ENCODE peak calls at places on chromosome 3, in seven cellular contexts. X, S, U, Z, V, F and R are unnamed samples.

GRCh38 chr3:126932188-126932931 is 50.6 kb upstream of the PLXNA1 start:
- DNase-seq in X (no peak), S (no peak), U (no peak), Z (no peak), V (no peak), F (peak), R (no peak)

GRCh38 chr3:146133436-146133835 is 27.5 kb downstream of the PLOD2 start:
- DNase-seq in X (no peak), S (no peak), U (no peak), Z (no peak), V (no peak), F (no peak), R (no peak)

GRCh38 chr3:65130782-65131181 is 443.0 kb upstream of the ADAMTS9 start:
- DNase-seq in X (no peak), S (no peak), U (no peak), Z (no peak), V (no peak), F (no peak), R (no peak)

GRCh38 chr3:18445421-18446066 is 20.4 kb upstream of the SATB1 start:
- DNase-seq in X (peak), S (no peak), U (peak), Z (peak), V (no peak), F (no peak), R (no peak)

GRCh38 chr3:37086918-37087317 is 87.5 kb downstream of the LRRFIP2 start:
- DNase-seq in X (no peak), S (no peak), U (no peak), Z (no peak), V (no peak), F (no peak), R (no peak)

GRCh38 chr3:18424862-18425640 is at the start of gene SATB1:
- DNase-seq in X (peak), S (peak), U (peak), Z (peak), V (peak), F (peak), R (no peak)

GRCh38 chr3:30664449-30664848 is 58.0 kb downstream of the TGFBR2 start:
- DNase-seq in X (no peak), S (no peak), U (no peak), Z (no peak), V (no peak), F (no peak), R (no peak)

GRCh38 chr3:139292933-139293664 is 50.7 kb upstream of the MRPS22 start:
- DNase-seq in X (no peak), S (no peak), U (no peak), Z (no peak), V (no peak), F (no peak), R (no peak)

GRCh38 chr3:144114767-144115166 is 143.1 kb downstream of the DIPK2A start:
- DNase-seq in X (no peak), S (no peak), U (no peak), Z (no peak), V (no peak), F (no peak), R (no peak)

GRCh38 chr3:74351213-74351612 is 263.2 kb downstream of the CNTN3 start:
- DNase-seq in X (no peak), S (no peak), U (no peak), Z (no peak), V (no peak), F (no peak), R (no peak)

GRCh38 chr3:183148056-183148455 is 14.5 kb downstream of the LAMP3 start:
- DNase-seq in X (no peak), S (no peak), U (no peak), Z (no peak), V (no peak), F (peak), R (no peak)

GRCh38 chr3:179272385-179272784 is 21.5 kb upstream of the KCNMB3 start:
- DNase-seq in X (no peak), S (no peak), U (no peak), Z (no peak), V (no peak), F (peak), R (no peak)

GRCh38 chr3:183984749-183985729 is 32.6 kb downstream of the ABCC5 start:
- DNase-seq in X (no peak), S (peak), U (no peak), Z (no peak), V (no peak), F (no peak), R (no peak)

GRCh38 chr3:191882289-191882688 is 421.3 kb downstream of the PYDC2 start:
- DNase-seq in X (no peak), S (peak), U (no peak), Z (no peak), V (no peak), F (peak), R (no peak)

GRCh38 chr3:183006396-183007002 is 26.2 kb upstream of the DCUN1D1 start:
- DNase-seq in X (no peak), S (peak), U (no peak), Z (no peak), V (no peak), F (no peak), R (no peak)

GRCh38 chr3:30693470-30694120 is 87.2 kb downstream of the TGFBR2 start:
- DNase-seq in X (peak), S (peak), U (no peak), Z (peak), V (peak), F (peak), R (peak)

GRCh38 chr3:83513677-83514076 is 1445.1 kb upstream of the CADM2 start:
- DNase-seq in X (no peak), S (peak), U (no peak), Z (no peak), V (no peak), F (no peak), R (no peak)

GRCh38 chr3:52484680-52485461 is 10.3 kb upstream of the STAB1 start:
- DNase-seq in X (no peak), S (no peak), U (no peak), Z (no peak), V (no peak), F (no peak), R (no peak)

GRCh38 chr3:134407247-134407640 is 33.0 kb upstream of the AMOTL2 start:
- DNase-seq in X (no peak), S (no peak), U (no peak), Z (no peak), V (no peak), F (peak), R (no peak)

GRCh38 chr3:15055019-15055557 is 10.0 kb downstream of the MRPS25 start:
- DNase-seq in X (no peak), S (no peak), U (no peak), Z (no peak), V (no peak), F (peak), R (no peak)

GRCh38 chr3:16146015-16146730 is 28.3 kb upstream of the GALNT15 start:
- DNase-seq in X (no peak), S (no peak), U (no peak), Z (no peak), V (no peak), F (peak), R (no peak)

GRCh38 chr3:14464521-14464920 is 62.1 kb downstream of the SLC6A6 start:
- DNase-seq in X (no peak), S (no peak), U (no peak), Z (no peak), V (no peak), F (no peak), R (no peak)

GRCh38 chr3:99837715-99838114 is 20.1 kb downstream of the CMSS1 start:
- DNase-seq in X (no peak), S (no peak), U (no peak), Z (no peak), V (no peak), F (no peak), R (no peak)

GRCh38 chr3:97138914-97139541 is 324.6 kb downstream of the EPHA6 start:
- DNase-seq in X (peak), S (peak), U (no peak), Z (peak), V (no peak), F (no peak), R (peak)

GRCh38 chr3:150248116-150248864 is 159.8 kb upstream of the TSC22D2 start:
- DNase-seq in X (peak), S (no peak), U (no peak), Z (no peak), V (no peak), F (peak), R (no peak)

GRCh38 chr3:180626844-180627243 is 24.9 kb downstream of the TTC14 start:
- DNase-seq in X (no peak), S (no peak), U (no peak), Z (no peak), V (no peak), F (no peak), R (no peak)

GRCh38 chr3:27590437-27591320 is 106.5 kb upstream of the SLC4A7 start:
- DNase-seq in X (no peak), S (no peak), U (no peak), Z (no peak), V (no peak), F (peak), R (peak)

GRCh38 chr3:67898916-67899315 is 244.5 kb upstream of the SUCLG2 start:
- DNase-seq in X (no peak), S (no peak), U (no peak), Z (no peak), V (no peak), F (no peak), R (peak)

GRCh38 chr3:156433910-156434309 is 121.0 kb downstream of the SSR3 start:
- DNase-seq in X (no peak), S (no peak), U (no peak), Z (no peak), V (no peak), F (no peak), R (no peak)

GRCh38 chr3:45124379-45124778 is 21.8 kb downstream of the CDCP1 start:
- DNase-seq in X (no peak), S (no peak), U (no peak), Z (no peak), V (no peak), F (peak), R (no peak)

GRCh38 chr3:50319872-50320625 is 2.5 kb downstream of the HYAL2 start:
- DNase-seq in X (no peak), S (no peak), U (no peak), Z (no peak), V (no peak), F (no peak), R (no peak)

GRCh38 chr3:24830230-24831152 is 335.8 kb upstream of the THRB start:
- DNase-seq in X (no peak), S (peak), U (no peak), Z (peak), V (no peak), F (no peak), R (no peak)

GRCh38 chr3:13574798-13575451 is 26.0 kb downstream of the FBLN2 start:
- DNase-seq in X (no peak), S (no peak), U (no peak), Z (peak), V (no peak), F (peak), R (no peak)

GRCh38 chr3:67228136-67228535 is 230.0 kb downstream of the KBTBD8 start:
- DNase-seq in X (no peak), S (no peak), U (no peak), Z (no peak), V (no peak), F (no peak), R (no peak)